ENCODE peak calls at places on chromosomes 11 and 22, in nine cellular contexts. B is cardiac fibroblast; D is NCI-H1092; L is head of caudate nucleus; W is NT2/D1; U is PC-9; A is HEK293T; Q is effector memory CD4-positive, alpha-beta T cell; M is KBM-7. I is an unnamed sample.

GRCh38 chr11:84794663-84795443 is 832.3 kb downstream of the DLG2 start:
- DNase-seq in B (no peak), D (no peak), L (no peak), W (no peak), U (no peak), A (no peak), Q (no peak), M (no peak), I (no peak)

GRCh38 chr22:44098966-44099530 is 74.9 kb downstream of the PARVB start:
- DNase-seq in B (no peak), D (no peak), L (no peak), W (no peak), U (no peak), A (no peak), Q (no peak), M (no peak), I (no peak)

GRCh38 chr11:127106142-127106541 is 105.6 kb upstream of the KIRREL3 start:
- DNase-seq in B (no peak), D (peak), L (no peak), W (no peak), U (peak), A (no peak), Q (no peak), M (no peak), I (no peak)

GRCh38 chr11:77801477-77801876 is 19.0 kb downstream of the RSF1 start:
- DNase-seq in B (no peak), D (no peak), L (no peak), W (no peak), U (no peak), A (no peak), Q (no peak), M (no peak), I (no peak)

GRCh38 chr11:1761857-1762536 is 1.7 kb downstream of the CTSD start:
- DNase-seq in B (no peak), D (no peak), L (no peak), W (no peak), U (no peak), A (no peak), Q (no peak), M (no peak), I (peak)

GRCh38 chr11:112024178-112024777 is 930 bp upstream of the DLAT start:
- DNase-seq in B (no peak), D (no peak), L (no peak), W (no peak), U (no peak), A (no peak), Q (no peak), M (peak), I (no peak)

GRCh38 chr11:2860636-2861035 is 24.9 kb downstream of the CDKN1C start:
- DNase-seq in B (peak), D (no peak), L (no peak), W (no peak), U (peak), A (no peak), Q (no peak), M (no peak), I (no peak)

GRCh38 chr11:126537492-126537891 is 182.0 kb downstream of the ST3GAL4 start:
- DNase-seq in B (no peak), D (no peak), L (no peak), W (no peak), U (no peak), A (no peak), Q (no peak), M (no peak), I (no peak)

GRCh38 chr11:86484795-86485166 is 110.1 kb downstream of the CCDC81 start:
- DNase-seq in B (no peak), D (no peak), L (no peak), W (no peak), U (no peak), A (no peak), Q (no peak), M (no peak), I (no peak)

GRCh38 chr11:114257621-114258558 is 38.3 kb upstream of the NNMT start:
- DNase-seq in B (peak), D (no peak), L (no peak), W (no peak), U (no peak), A (no peak), Q (no peak), M (no peak), I (peak)

I was measured in gastrocnemius medialis.